ENCODE peak calls at places on chromosome 5, in four cellular contexts. R is ACHN; X is stimulated activated CD8-positive, alpha-beta memory T cell treated with anti-CD3 and anti-CD28 coated beads, Interleukin-7, amount 100 ng/mL, for 24 hours; U is HT-29. T is an unnamed sample.

GRCh38 chr5:54643679-54644078 is 126.1 kb downstream of the SNX18 start:
- DNase-seq in R (peak), X (no peak), U (no peak), T (no peak)

GRCh38 chr5:91384671-91385430 is 1.7 kb upstream of the ARRDC3 start:
- DNase-seq in X (no peak), U (peak), R (peak), T (no peak)

GRCh38 chr5:174571662-174572397 is 152.6 kb upstream of the MSX2 start:
- DNase-seq in U (peak), X (no peak), R (peak), T (peak)

GRCh38 chr5:16550316-16550952 is 66.4 kb downstream of the RETREG1 start:
- DNase-seq in X (no peak), U (peak), R (peak), T (no peak)

GRCh38 chr5:146877178-146877681 is 1.3 kb downstream of the PPP2R2B start:
- DNase-seq in X (no peak), R (no peak), U (no peak), T (no peak)

GRCh38 chr5:691817-692529 is 1.2 kb downstream of the TPPP start:
- DNase-seq in U (no peak), X (no peak), R (no peak), T (no peak)

GRCh38 chr5:94640176-94640575 is 21.7 kb downstream of the SLF1 start:
- DNase-seq in X (no peak), R (no peak), U (no peak), T (no peak)

GRCh38 chr5:88861213-88861612 is 21.8 kb downstream of the MEF2C start:
- DNase-seq in R (no peak), X (no peak), U (no peak), T (no peak)

GRCh38 chr5:33008751-33009418 is 297.8 kb downstream of the NPR3 start:
- DNase-seq in U (no peak), X (no peak), R (no peak), T (no peak)

GRCh38 chr5:91651704-91652103 is 268.6 kb upstream of the ARRDC3 start:
- DNase-seq in X (no peak), U (no peak), R (no peak), T (peak)

GRCh38 chr5:65329266-65329665 is 152.5 kb downstream of the ADAMTS6 start:
- DNase-seq in R (no peak), X (no peak), U (no peak), T (no peak)

GRCh38 chr5:144469106-144469505 is 298.4 kb downstream of the KCTD16 start:
- DNase-seq in R (peak), X (no peak), U (no peak), T (no peak)

GRCh38 chr5:139725073-139725830 is 70.4 kb upstream of the PSD2 start:
- DNase-seq in X (no peak), R (peak), U (no peak), T (peak)

GRCh38 chr5:90000351-90000750 is 409.2 kb downstream of the CETN3 start:
- DNase-seq in R (no peak), X (no peak), U (no peak), T (no peak)

GRCh38 chr5:34916518-34916917 is 1.0 kb downstream of the BRIX1 start:
- DNase-seq in R (no peak), X (no peak), U (peak), T (no peak)

GRCh38 chr5:7869474-7870136 is 657 bp downstream of the MTRR start:
- DNase-seq in U (peak), R (peak), X (no peak), T (peak)

GRCh38 chr5:463301-463700 is 20.3 kb downstream of the EXOC3 start:
- DNase-seq in U (no peak), X (no peak), R (no peak), T (no peak)

GRCh38 chr5:169804861-169805260 is 167.8 kb downstream of the DOCK2 start:
- DNase-seq in R (no peak), X (no peak), U (no peak), T (no peak)

GRCh38 chr5:151345808-151346478 is 1.4 kb downstream of the SLC36A2 start:
- DNase-seq in U (no peak), R (no peak), X (no peak), T (no peak)